ENCODE peak calls at places on chromosomes 5 and 9, in eight cellular contexts. One of them, this sample, is unnamed.

GRCh38 chr9:5626727-5627634 is 1.9 kb upstream of the RIC1 start:
- DNase-seq in endothelial cell of umbilical vein: peak
- DNase-seq in CD8-positive, alpha-beta T cell: peak
- DNase-seq in HEK293T: no peak
- DNase-seq in activated B cell treated with CpG ODN at 0.5 μM for 24 hours: peak
- DNase-seq in activated naive CD4-positive, alpha-beta T cell treated with anti-CD3 and anti-CD28 coated beads, Interleukin-2, amount 10 ng/mL, durations not matched to agents 7 days and 5 days: peak
- DNase-seq in AG08395: peak
- DNase-seq in hippocampal formation: peak
- DNase-seq in this sample: peak

GRCh38 chr9:108442604-108443277 is 413.0 kb downstream of the ACTL7B start:
- DNase-seq in endothelial cell of umbilical vein: no peak
- DNase-seq in CD8-positive, alpha-beta T cell: no peak
- DNase-seq in HEK293T: no peak
- DNase-seq in activated B cell treated with CpG ODN at 0.5 μM for 24 hours: no peak
- DNase-seq in activated naive CD4-positive, alpha-beta T cell treated with anti-CD3 and anti-CD28 coated beads, Interleukin-2, amount 10 ng/mL, durations not matched to agents 7 days and 5 days: no peak
- DNase-seq in AG08395: peak
- DNase-seq in hippocampal formation: no peak
- DNase-seq in this sample: no peak

GRCh38 chr5:9692576-9692975 is 62.4 kb upstream of the TAS2R1 start:
- DNase-seq in endothelial cell of umbilical vein: no peak
- DNase-seq in CD8-positive, alpha-beta T cell: no peak
- DNase-seq in HEK293T: no peak
- DNase-seq in activated B cell treated with CpG ODN at 0.5 μM for 24 hours: no peak
- DNase-seq in activated naive CD4-positive, alpha-beta T cell treated with anti-CD3 and anti-CD28 coated beads, Interleukin-2, amount 10 ng/mL, durations not matched to agents 7 days and 5 days: no peak
- DNase-seq in AG08395: no peak
- DNase-seq in hippocampal formation: no peak
- DNase-seq in this sample: no peak

GRCh38 chr5:169127431-169127830 is 173.5 kb downstream of the SLIT3 start:
- DNase-seq in endothelial cell of umbilical vein: no peak
- DNase-seq in CD8-positive, alpha-beta T cell: no peak
- DNase-seq in HEK293T: no peak
- DNase-seq in activated B cell treated with CpG ODN at 0.5 μM for 24 hours: no peak
- DNase-seq in activated naive CD4-positive, alpha-beta T cell treated with anti-CD3 and anti-CD28 coated beads, Interleukin-2, amount 10 ng/mL, durations not matched to agents 7 days and 5 days: no peak
- DNase-seq in AG08395: no peak
- DNase-seq in hippocampal formation: no peak
- DNase-seq in this sample: no peak

GRCh38 chr5:37776826-37777225 is 63.0 kb downstream of the GDNF start:
- DNase-seq in endothelial cell of umbilical vein: no peak
- DNase-seq in CD8-positive, alpha-beta T cell: no peak
- DNase-seq in HEK293T: no peak
- DNase-seq in activated B cell treated with CpG ODN at 0.5 μM for 24 hours: no peak
- DNase-seq in activated naive CD4-positive, alpha-beta T cell treated with anti-CD3 and anti-CD28 coated beads, Interleukin-2, amount 10 ng/mL, durations not matched to agents 7 days and 5 days: no peak
- DNase-seq in AG08395: peak
- DNase-seq in hippocampal formation: no peak
- DNase-seq in this sample: no peak

GRCh38 chr5:73591698-73592501 is 26.4 kb downstream of the UTP15 start:
- DNase-seq in endothelial cell of umbilical vein: peak
- DNase-seq in CD8-positive, alpha-beta T cell: no peak
- DNase-seq in HEK293T: no peak
- DNase-seq in activated B cell treated with CpG ODN at 0.5 μM for 24 hours: no peak
- DNase-seq in activated naive CD4-positive, alpha-beta T cell treated with anti-CD3 and anti-CD28 coated beads, Interleukin-2, amount 10 ng/mL, durations not matched to agents 7 days and 5 days: no peak
- DNase-seq in AG08395: no peak
- DNase-seq in hippocampal formation: no peak
- DNase-seq in this sample: no peak

GRCh38 chr5:176814836-176815438 is 4.6 kb downstream of the UNC5A start:
- DNase-seq in endothelial cell of umbilical vein: no peak
- DNase-seq in CD8-positive, alpha-beta T cell: no peak
- DNase-seq in HEK293T: no peak
- DNase-seq in activated B cell treated with CpG ODN at 0.5 μM for 24 hours: no peak
- DNase-seq in activated naive CD4-positive, alpha-beta T cell treated with anti-CD3 and anti-CD28 coated beads, Interleukin-2, amount 10 ng/mL, durations not matched to agents 7 days and 5 days: no peak
- DNase-seq in AG08395: no peak
- DNase-seq in hippocampal formation: no peak
- DNase-seq in this sample: no peak

GRCh38 chr5:80408475-80408875 is 611 bp downstream of the ZFYVE16 start:
- DNase-seq in endothelial cell of umbilical vein: peak
- DNase-seq in CD8-positive, alpha-beta T cell: peak
- DNase-seq in HEK293T: peak
- DNase-seq in activated B cell treated with CpG ODN at 0.5 μM for 24 hours: no peak
- DNase-seq in activated naive CD4-positive, alpha-beta T cell treated with anti-CD3 and anti-CD28 coated beads, Interleukin-2, amount 10 ng/mL, durations not matched to agents 7 days and 5 days: peak
- DNase-seq in AG08395: peak
- DNase-seq in hippocampal formation: no peak
- DNase-seq in this sample: peak

GRCh38 chr5:151659001-151659754 is 27.5 kb downstream of the SPARC start:
- DNase-seq in endothelial cell of umbilical vein: peak
- DNase-seq in CD8-positive, alpha-beta T cell: peak
- DNase-seq in HEK293T: peak
- DNase-seq in activated B cell treated with CpG ODN at 0.5 μM for 24 hours: peak
- DNase-seq in activated naive CD4-positive, alpha-beta T cell treated with anti-CD3 and anti-CD28 coated beads, Interleukin-2, amount 10 ng/mL, durations not matched to agents 7 days and 5 days: peak
- DNase-seq in AG08395: peak
- DNase-seq in hippocampal formation: peak
- DNase-seq in this sample: peak

GRCh38 chr9:130555968-130556367 is 23.4 kb upstream of the FUBP3 start:
- DNase-seq in endothelial cell of umbilical vein: no peak
- DNase-seq in CD8-positive, alpha-beta T cell: no peak
- DNase-seq in HEK293T: no peak
- DNase-seq in activated B cell treated with CpG ODN at 0.5 μM for 24 hours: no peak
- DNase-seq in activated naive CD4-positive, alpha-beta T cell treated with anti-CD3 and anti-CD28 coated beads, Interleukin-2, amount 10 ng/mL, durations not matched to agents 7 days and 5 days: no peak
- DNase-seq in AG08395: no peak
- DNase-seq in hippocampal formation: no peak
- DNase-seq in this sample: no peak

GRCh38 chr9:121939643-121940042 is 153.5 kb downstream of the TTLL11 start:
- DNase-seq in endothelial cell of umbilical vein: no peak
- DNase-seq in CD8-positive, alpha-beta T cell: no peak
- DNase-seq in HEK293T: no peak
- DNase-seq in activated B cell treated with CpG ODN at 0.5 μM for 24 hours: no peak
- DNase-seq in activated naive CD4-positive, alpha-beta T cell treated with anti-CD3 and anti-CD28 coated beads, Interleukin-2, amount 10 ng/mL, durations not matched to agents 7 days and 5 days: no peak
- DNase-seq in AG08395: no peak
- DNase-seq in hippocampal formation: no peak
- DNase-seq in this sample: no peak

GRCh38 chr9:123617286-123617685 is 261.3 kb downstream of the CRB2 start:
- DNase-seq in endothelial cell of umbilical vein: no peak
- DNase-seq in CD8-positive, alpha-beta T cell: no peak
- DNase-seq in HEK293T: no peak
- DNase-seq in activated B cell treated with CpG ODN at 0.5 μM for 24 hours: no peak
- DNase-seq in activated naive CD4-positive, alpha-beta T cell treated with anti-CD3 and anti-CD28 coated beads, Interleukin-2, amount 10 ng/mL, durations not matched to agents 7 days and 5 days: no peak
- DNase-seq in AG08395: no peak
- DNase-seq in hippocampal formation: no peak
- DNase-seq in this sample: no peak

GRCh38 chr5:150987746-150988145 is 32.6 kb upstream of the GPX3 start:
- DNase-seq in endothelial cell of umbilical vein: no peak
- DNase-seq in CD8-positive, alpha-beta T cell: no peak
- DNase-seq in HEK293T: no peak
- DNase-seq in activated B cell treated with CpG ODN at 0.5 μM for 24 hours: no peak
- DNase-seq in activated naive CD4-positive, alpha-beta T cell treated with anti-CD3 and anti-CD28 coated beads, Interleukin-2, amount 10 ng/mL, durations not matched to agents 7 days and 5 days: no peak
- DNase-seq in AG08395: no peak
- DNase-seq in hippocampal formation: no peak
- DNase-seq in this sample: no peak

GRCh38 chr5:156312897-156313680 is 13.9 kb upstream of the SGCD start:
- DNase-seq in endothelial cell of umbilical vein: no peak
- DNase-seq in CD8-positive, alpha-beta T cell: no peak
- DNase-seq in HEK293T: no peak
- DNase-seq in activated B cell treated with CpG ODN at 0.5 μM for 24 hours: no peak
- DNase-seq in activated naive CD4-positive, alpha-beta T cell treated with anti-CD3 and anti-CD28 coated beads, Interleukin-2, amount 10 ng/mL, durations not matched to agents 7 days and 5 days: no peak
- DNase-seq in AG08395: no peak
- DNase-seq in hippocampal formation: no peak
- DNase-seq in this sample: no peak

GRCh38 chr5:24110019-24110615 is 534.7 kb downstream of the CDH10 start:
- DNase-seq in endothelial cell of umbilical vein: no peak
- DNase-seq in CD8-positive, alpha-beta T cell: no peak
- DNase-seq in HEK293T: peak
- DNase-seq in activated B cell treated with CpG ODN at 0.5 μM for 24 hours: no peak
- DNase-seq in activated naive CD4-positive, alpha-beta T cell treated with anti-CD3 and anti-CD28 coated beads, Interleukin-2, amount 10 ng/mL, durations not matched to agents 7 days and 5 days: no peak
- DNase-seq in AG08395: peak
- DNase-seq in hippocampal formation: no peak
- DNase-seq in this sample: no peak

GRCh38 chr5:173493846-173494245 is 122.6 kb downstream of the BOD1 start:
- DNase-seq in endothelial cell of umbilical vein: no peak
- DNase-seq in CD8-positive, alpha-beta T cell: no peak
- DNase-seq in HEK293T: no peak
- DNase-seq in activated B cell treated with CpG ODN at 0.5 μM for 24 hours: no peak
- DNase-seq in activated naive CD4-positive, alpha-beta T cell treated with anti-CD3 and anti-CD28 coated beads, Interleukin-2, amount 10 ng/mL, durations not matched to agents 7 days and 5 days: no peak
- DNase-seq in AG08395: no peak
- DNase-seq in hippocampal formation: no peak
- DNase-seq in this sample: no peak

GRCh38 chr9:70805953-70806352 is 315.5 kb downstream of the TRPM3 start:
- DNase-seq in endothelial cell of umbilical vein: no peak
- DNase-seq in CD8-positive, alpha-beta T cell: no peak
- DNase-seq in HEK293T: no peak
- DNase-seq in activated B cell treated with CpG ODN at 0.5 μM for 24 hours: no peak
- DNase-seq in activated naive CD4-positive, alpha-beta T cell treated with anti-CD3 and anti-CD28 coated beads, Interleukin-2, amount 10 ng/mL, durations not matched to agents 7 days and 5 days: no peak
- DNase-seq in AG08395: no peak
- DNase-seq in hippocampal formation: peak
- DNase-seq in this sample: no peak

GRCh38 chr9:91761362-91761761 is 188.7 kb downstream of the ROR2 start:
- DNase-seq in endothelial cell of umbilical vein: no peak
- DNase-seq in CD8-positive, alpha-beta T cell: no peak
- DNase-seq in HEK293T: no peak
- DNase-seq in activated B cell treated with CpG ODN at 0.5 μM for 24 hours: no peak
- DNase-seq in activated naive CD4-positive, alpha-beta T cell treated with anti-CD3 and anti-CD28 coated beads, Interleukin-2, amount 10 ng/mL, durations not matched to agents 7 days and 5 days: no peak
- DNase-seq in AG08395: no peak
- DNase-seq in hippocampal formation: no peak
- DNase-seq in this sample: no peak

GRCh38 chr5:95859327-95860060 is 37.0 kb upstream of the GLRX start:
- DNase-seq in endothelial cell of umbilical vein: no peak
- DNase-seq in CD8-positive, alpha-beta T cell: no peak
- DNase-seq in HEK293T: no peak
- DNase-seq in activated B cell treated with CpG ODN at 0.5 μM for 24 hours: no peak
- DNase-seq in activated naive CD4-positive, alpha-beta T cell treated with anti-CD3 and anti-CD28 coated beads, Interleukin-2, amount 10 ng/mL, durations not matched to agents 7 days and 5 days: no peak
- DNase-seq in AG08395: no peak
- DNase-seq in hippocampal formation: no peak
- DNase-seq in this sample: no peak

GRCh38 chr5:174229640-174230350 is 184.3 kb downstream of the NSG2 start:
- DNase-seq in endothelial cell of umbilical vein: no peak
- DNase-seq in CD8-positive, alpha-beta T cell: no peak
- DNase-seq in HEK293T: no peak
- DNase-seq in activated B cell treated with CpG ODN at 0.5 μM for 24 hours: no peak
- DNase-seq in activated naive CD4-positive, alpha-beta T cell treated with anti-CD3 and anti-CD28 coated beads, Interleukin-2, amount 10 ng/mL, durations not matched to agents 7 days and 5 days: no peak
- DNase-seq in AG08395: no peak
- DNase-seq in hippocampal formation: no peak
- DNase-seq in this sample: no peak

GRCh38 chr9:130780865-130781504 is 54.1 kb upstream of the ABL1 start:
- DNase-seq in endothelial cell of umbilical vein: no peak
- DNase-seq in CD8-positive, alpha-beta T cell: no peak
- DNase-seq in HEK293T: peak
- DNase-seq in activated B cell treated with CpG ODN at 0.5 μM for 24 hours: no peak
- DNase-seq in activated naive CD4-positive, alpha-beta T cell treated with anti-CD3 and anti-CD28 coated beads, Interleukin-2, amount 10 ng/mL, durations not matched to agents 7 days and 5 days: no peak
- DNase-seq in AG08395: peak
- DNase-seq in hippocampal formation: no peak
- DNase-seq in this sample: no peak

GRCh38 chr5:176646049-176646706 is 1.1 kb upstream of the TSPAN17 start:
- DNase-seq in endothelial cell of umbilical vein: no peak
- DNase-seq in CD8-positive, alpha-beta T cell: no peak
- DNase-seq in HEK293T: no peak
- DNase-seq in activated B cell treated with CpG ODN at 0.5 μM for 24 hours: no peak
- DNase-seq in activated naive CD4-positive, alpha-beta T cell treated with anti-CD3 and anti-CD28 coated beads, Interleukin-2, amount 10 ng/mL, durations not matched to agents 7 days and 5 days: no peak
- DNase-seq in AG08395: no peak
- DNase-seq in hippocampal formation: no peak
- DNase-seq in this sample: no peak

GRCh38 chr9:136965771-136966484 is 11.4 kb upstream of the PTGDS start:
- DNase-seq in endothelial cell of umbilical vein: no peak
- DNase-seq in CD8-positive, alpha-beta T cell: peak
- DNase-seq in HEK293T: no peak
- DNase-seq in activated B cell treated with CpG ODN at 0.5 μM for 24 hours: no peak
- DNase-seq in activated naive CD4-positive, alpha-beta T cell treated with anti-CD3 and anti-CD28 coated beads, Interleukin-2, amount 10 ng/mL, durations not matched to agents 7 days and 5 days: peak
- DNase-seq in AG08395: no peak
- DNase-seq in hippocampal formation: peak
- DNase-seq in this sample: peak

GRCh38 chr5:149719666-149720065 is 10.4 kb upstream of the PPARGC1B start:
- DNase-seq in endothelial cell of umbilical vein: no peak
- DNase-seq in CD8-positive, alpha-beta T cell: no peak
- DNase-seq in HEK293T: no peak
- DNase-seq in activated B cell treated with CpG ODN at 0.5 μM for 24 hours: no peak
- DNase-seq in activated naive CD4-positive, alpha-beta T cell treated with anti-CD3 and anti-CD28 coated beads, Interleukin-2, amount 10 ng/mL, durations not matched to agents 7 days and 5 days: no peak
- DNase-seq in AG08395: no peak
- DNase-seq in hippocampal formation: no peak
- DNase-seq in this sample: no peak

GRCh38 chr9:96021616-96022444 is 146.3 kb downstream of the ERCC6L2 start:
- DNase-seq in endothelial cell of umbilical vein: no peak
- DNase-seq in CD8-positive, alpha-beta T cell: peak
- DNase-seq in HEK293T: no peak
- DNase-seq in activated B cell treated with CpG ODN at 0.5 μM for 24 hours: no peak
- DNase-seq in activated naive CD4-positive, alpha-beta T cell treated with anti-CD3 and anti-CD28 coated beads, Interleukin-2, amount 10 ng/mL, durations not matched to agents 7 days and 5 days: peak
- DNase-seq in AG08395: no peak
- DNase-seq in hippocampal formation: peak
- DNase-seq in this sample: no peak

GRCh38 chr9:130433168-130433946 is 11.4 kb upstream of the ASS1 start:
- DNase-seq in endothelial cell of umbilical vein: peak
- DNase-seq in CD8-positive, alpha-beta T cell: peak
- DNase-seq in HEK293T: peak
- DNase-seq in activated B cell treated with CpG ODN at 0.5 μM for 24 hours: peak
- DNase-seq in activated naive CD4-positive, alpha-beta T cell treated with anti-CD3 and anti-CD28 coated beads, Interleukin-2, amount 10 ng/mL, durations not matched to agents 7 days and 5 days: peak
- DNase-seq in AG08395: peak
- DNase-seq in hippocampal formation: no peak
- DNase-seq in this sample: no peak

GRCh38 chr5:22521521-22521920 is 331.6 kb downstream of the CDH12 start:
- DNase-seq in endothelial cell of umbilical vein: no peak
- DNase-seq in CD8-positive, alpha-beta T cell: no peak
- DNase-seq in HEK293T: no peak
- DNase-seq in activated B cell treated with CpG ODN at 0.5 μM for 24 hours: no peak
- DNase-seq in activated naive CD4-positive, alpha-beta T cell treated with anti-CD3 and anti-CD28 coated beads, Interleukin-2, amount 10 ng/mL, durations not matched to agents 7 days and 5 days: no peak
- DNase-seq in AG08395: no peak
- DNase-seq in hippocampal formation: no peak
- DNase-seq in this sample: no peak

GRCh38 chr5:98110791-98111190 is 662.7 kb upstream of the RGMB start:
- DNase-seq in endothelial cell of umbilical vein: no peak
- DNase-seq in CD8-positive, alpha-beta T cell: no peak
- DNase-seq in HEK293T: no peak
- DNase-seq in activated B cell treated with CpG ODN at 0.5 μM for 24 hours: no peak
- DNase-seq in activated naive CD4-positive, alpha-beta T cell treated with anti-CD3 and anti-CD28 coated beads, Interleukin-2, amount 10 ng/mL, durations not matched to agents 7 days and 5 days: no peak
- DNase-seq in AG08395: no peak
- DNase-seq in hippocampal formation: no peak
- DNase-seq in this sample: no peak

GRCh38 chr5:123084730-123085605 is 4.1 kb upstream of the PRDM6 start:
- DNase-seq in endothelial cell of umbilical vein: no peak
- DNase-seq in CD8-positive, alpha-beta T cell: no peak
- DNase-seq in HEK293T: no peak
- DNase-seq in activated B cell treated with CpG ODN at 0.5 μM for 24 hours: no peak
- DNase-seq in activated naive CD4-positive, alpha-beta T cell treated with anti-CD3 and anti-CD28 coated beads, Interleukin-2, amount 10 ng/mL, durations not matched to agents 7 days and 5 days: no peak
- DNase-seq in AG08395: no peak
- DNase-seq in hippocampal formation: no peak
- DNase-seq in this sample: no peak

GRCh38 chr5:10036136-10036535 is 213.6 kb downstream of the ATPSCKMT start:
- DNase-seq in endothelial cell of umbilical vein: no peak
- DNase-seq in CD8-positive, alpha-beta T cell: no peak
- DNase-seq in HEK293T: no peak
- DNase-seq in activated B cell treated with CpG ODN at 0.5 μM for 24 hours: no peak
- DNase-seq in activated naive CD4-positive, alpha-beta T cell treated with anti-CD3 and anti-CD28 coated beads, Interleukin-2, amount 10 ng/mL, durations not matched to agents 7 days and 5 days: no peak
- DNase-seq in AG08395: peak
- DNase-seq in hippocampal formation: no peak
- DNase-seq in this sample: no peak

GRCh38 chr9:83596899-83597504 is 25.9 kb upstream of the IDNK start:
- DNase-seq in endothelial cell of umbilical vein: peak
- DNase-seq in CD8-positive, alpha-beta T cell: peak
- DNase-seq in HEK293T: peak
- DNase-seq in activated B cell treated with CpG ODN at 0.5 μM for 24 hours: no peak
- DNase-seq in activated naive CD4-positive, alpha-beta T cell treated with anti-CD3 and anti-CD28 coated beads, Interleukin-2, amount 10 ng/mL, durations not matched to agents 7 days and 5 days: peak
- DNase-seq in AG08395: peak
- DNase-seq in hippocampal formation: peak
- DNase-seq in this sample: peak

GRCh38 chr9:101369286-101369685 is 15.5 kb downstream of the BAAT start:
- DNase-seq in endothelial cell of umbilical vein: no peak
- DNase-seq in CD8-positive, alpha-beta T cell: no peak
- DNase-seq in HEK293T: no peak
- DNase-seq in activated B cell treated with CpG ODN at 0.5 μM for 24 hours: no peak
- DNase-seq in activated naive CD4-positive, alpha-beta T cell treated with anti-CD3 and anti-CD28 coated beads, Interleukin-2, amount 10 ng/mL, durations not matched to agents 7 days and 5 days: no peak
- DNase-seq in AG08395: peak
- DNase-seq in hippocampal formation: no peak
- DNase-seq in this sample: no peak

GRCh38 chr5:74916831-74917710 is 50.9 kb upstream of the FAM169A start:
- DNase-seq in endothelial cell of umbilical vein: peak
- DNase-seq in CD8-positive, alpha-beta T cell: no peak
- DNase-seq in HEK293T: no peak
- DNase-seq in activated B cell treated with CpG ODN at 0.5 μM for 24 hours: no peak
- DNase-seq in activated naive CD4-positive, alpha-beta T cell treated with anti-CD3 and anti-CD28 coated beads, Interleukin-2, amount 10 ng/mL, durations not matched to agents 7 days and 5 days: no peak
- DNase-seq in AG08395: no peak
- DNase-seq in hippocampal formation: no peak
- DNase-seq in this sample: no peak

GRCh38 chr9:134271338-134272301 is 54.6 kb upstream of the RXRA start:
- DNase-seq in endothelial cell of umbilical vein: no peak
- DNase-seq in CD8-positive, alpha-beta T cell: no peak
- DNase-seq in HEK293T: no peak
- DNase-seq in activated B cell treated with CpG ODN at 0.5 μM for 24 hours: no peak
- DNase-seq in activated naive CD4-positive, alpha-beta T cell treated with anti-CD3 and anti-CD28 coated beads, Interleukin-2, amount 10 ng/mL, durations not matched to agents 7 days and 5 days: no peak
- DNase-seq in AG08395: no peak
- DNase-seq in hippocampal formation: no peak
- DNase-seq in this sample: no peak